ENCODE peak calls at places on chromosomes 7 and 10, in seven cellular contexts. S is type B pancreatic cell, H is iPS DF 19.7, B is kidney glomerular epithelial cell, W is tibial nerve, X is NT2/D1, K is AG04450. I is an unnamed sample.

GRCh38 chr10:82564353-82565218 is 689.6 kb downstream of the NRG3 start:
- DNase-seq in S (no peak), H (no peak), B (no peak), W (no peak), X (no peak), K (no peak), I (peak; percentile 74)

GRCh38 chr7:43196379-43196778 is 83.9 kb downstream of the HECW1 start:
- DNase-seq in S (no peak), H (no peak), B (peak; percentile 41), W (no peak), X (no peak), K (no peak), I (peak; percentile 83)

GRCh38 chr10:123573236-123574147 is 92.7 kb upstream of the GPR26 start:
- DNase-seq in S (no peak), H (no peak), B (peak; percentile 5), W (no peak), X (peak; percentile 63), K (no peak), I (peak; percentile 13)

GRCh38 chr7:41238851-41239331 is 464.0 kb downstream of the INHBA start:
- DNase-seq in S (no peak), H (no peak), B (peak; percentile 81), W (no peak), X (no peak), K (no peak), I (peak; percentile 57)

GRCh38 chr7:28738384-28738783 is 219.7 kb downstream of the TRIL start:
- DNase-seq in S (no peak), H (no peak), B (no peak), W (no peak), X (no peak), K (no peak), I (no peak)

GRCh38 chr10:24988831-24989769 is 26.9 kb downstream of the ENKUR start:
- DNase-seq in S (no peak), H (no peak), B (no peak), W (no peak), X (no peak), K (no peak), I (no peak)

GRCh38 chr7:52689912-52690311 is 345.5 kb upstream of the POM121L12 start:
- DNase-seq in S (no peak), H (no peak), B (no peak), W (no peak), X (no peak), K (no peak), I (peak; percentile 4)

GRCh38 chr7:100483728-100484635 is at the start of gene NYAP1:
- DNase-seq in S (no peak), H (no peak), B (peak; percentile 8), W (no peak), X (no peak), K (no peak), I (no peak)

GRCh38 chr7:137992042-137992737 is 9.7 kb downstream of the CREB3L2 start:
- DNase-seq in S (no peak), H (no peak), B (no peak), W (no peak), X (no peak), K (peak; percentile 82), I (peak; percentile 43)

GRCh38 chr7:157037028-157037427 is 26.6 kb upstream of the MNX1 start:
- DNase-seq in S (no peak), H (no peak), B (no peak), W (no peak), X (no peak), K (no peak), I (no peak)

GRCh38 chr7:47807756-47808155 is 140.5 kb downstream of the PKD1L1 start:
- DNase-seq in S (no peak), H (no peak), B (no peak), W (no peak), X (no peak), K (no peak), I (no peak)

GRCh38 chr7:66366701-66367100 is 161.6 kb downstream of the TPST1 start:
- DNase-seq in S (no peak), H (no peak), B (no peak), W (no peak), X (no peak), K (no peak), I (no peak)

GRCh38 chr10:69324583-69324982 is 46.3 kb downstream of the HK1 start:
- DNase-seq in S (no peak), H (no peak), B (no peak), W (no peak), X (no peak), K (no peak), I (no peak)

GRCh38 chr10:107718868-107719267 is 554.4 kb upstream of the SORCS1 start:
- DNase-seq in S (no peak), H (no peak), B (no peak), W (no peak), X (no peak), K (no peak), I (no peak)

GRCh38 chr7:39212881-39213280 is 235.2 kb downstream of the POU6F2 start:
- DNase-seq in S (no peak), H (no peak), B (no peak), W (no peak), X (no peak), K (no peak), I (no peak)

GRCh38 chr10:110486680-110487410 is 10.9 kb upstream of the DUSP5 start:
- DNase-seq in S (no peak), H (no peak), B (no peak), W (no peak), X (no peak), K (no peak), I (no peak)

GRCh38 chr10:17747883-17748550 is 4.0 kb upstream of the TMEM236 start:
- DNase-seq in S (no peak), H (no peak), B (peak; percentile 3), W (no peak), X (no peak), K (no peak), I (peak; percentile 65)

GRCh38 chr7:6709808-6710207 is 3.1 kb upstream of the ZNF12 start:
- DNase-seq in S (no peak), H (no peak), B (no peak), W (no peak), X (no peak), K (no peak), I (no peak)

GRCh38 chr10:122459586-122460273 is 1.6 kb upstream of the HTRA1 start:
- DNase-seq in S (no peak), H (no peak), B (no peak), W (no peak), X (no peak), K (no peak), I (no peak)

GRCh38 chr10:57098146-57098545 is 737.1 kb upstream of the ZWINT start:
- DNase-seq in S (no peak), H (no peak), B (no peak), W (no peak), X (no peak), K (no peak), I (no peak)

GRCh38 chr7:144738708-144739314 is 97.0 kb downstream of the TPK1 start:
- DNase-seq in S (no peak), H (no peak), B (no peak), W (no peak), X (peak; percentile 13), K (no peak), I (peak; percentile 47)

GRCh38 chr7:4931932-4932331 is 27.1 kb downstream of the MMD2 start:
- DNase-seq in S (no peak), H (no peak), B (no peak), W (peak; percentile 42), X (no peak), K (no peak), I (no peak)

GRCh38 chr10:71179382-71179781 is 33.0 kb upstream of the UNC5B start:
- DNase-seq in S (no peak), H (no peak), B (no peak), W (no peak), X (no peak), K (no peak), I (no peak)

GRCh38 chr7:44147026-44147881 is 6.1 kb upstream of the MYL7 start:
- DNase-seq in S (peak; percentile 65), H (no peak), B (no peak), W (no peak), X (no peak), K (no peak), I (no peak)

GRCh38 chr10:104337527-104337984 is 709 bp downstream of the ITPRIP start:
- DNase-seq in S (no peak), H (no peak), B (no peak), W (no peak), X (no peak), K (no peak), I (no peak)

GRCh38 chr7:100585511-100586265 is at the start of gene LRCH4:
- DNase-seq in S (no peak), H (no peak), B (no peak), W (no peak), X (no peak), K (no peak), I (no peak)

GRCh38 chr7:29194594-29195417 is at the start of gene CHN2:
- DNase-seq in S (peak; percentile 75), H (no peak), B (no peak), W (peak; percentile 21), X (peak; percentile 49), K (no peak), I (peak; percentile 10)

GRCh38 chr7:18087031-18087686 is 59.5 kb upstream of the PRPS1L1 start:
- DNase-seq in S (no peak), H (no peak), B (no peak), W (no peak), X (no peak), K (no peak), I (no peak)

GRCh38 chr7:1418505-1419309 is 40.6 kb downstream of the MICALL2 start:
- DNase-seq in S (no peak), H (peak; percentile 64), B (no peak), W (no peak), X (peak; percentile 40), K (no peak), I (no peak)

GRCh38 chr10:80459047-80459865 is 5.1 kb downstream of the TSPAN14 start:
- DNase-seq in S (no peak), H (no peak), B (no peak), W (peak; percentile 58), X (no peak), K (no peak), I (peak; percentile 57)

GRCh38 chr10:75019360-75019759 is 92.1 kb upstream of the SAMD8 start:
- DNase-seq in S (no peak), H (no peak), B (peak; percentile 31), W (no peak), X (no peak), K (no peak), I (peak; percentile 36)

GRCh38 chr10:60208676-60209269 is 180.9 kb downstream of the ANK3 start:
- DNase-seq in S (no peak), H (no peak), B (peak; percentile 36), W (no peak), X (no peak), K (peak; percentile 8), I (peak; percentile 54)

GRCh38 chr10:17227367-17228080 is 517 bp upstream of the VIM start:
- DNase-seq in S (no peak), H (no peak), B (peak; percentile 59), W (no peak), X (no peak), K (no peak), I (peak; percentile 29)

GRCh38 chr7:106599343-106599698 is 61.6 kb downstream of the CCDC71L start:
- DNase-seq in S (no peak), H (no peak), B (no peak), W (no peak), X (no peak), K (no peak), I (no peak)

GRCh38 chr10:116211682-116212081 is 61.3 kb downstream of the GFRA1 start:
- DNase-seq in S (no peak), H (no peak), B (peak; percentile 37), W (no peak), X (no peak), K (peak; percentile 33), I (peak; percentile 58)

GRCh38 chr7:31835471-31835870 is 148.5 kb downstream of the PPP1R17 start:
- DNase-seq in S (no peak), H (no peak), B (no peak), W (no peak), X (no peak), K (no peak), I (no peak)